ENCODE peak calls at places on chromosomes 7 and 10, in five cellular contexts. H is Kasumi-1, Y is GM12892, S is lower lobe of right lung, U is KBM-7. N is an unnamed sample.

GRCh38 chr10:61588770-61589211 is 73.9 kb upstream of the CABCOCO1 start:
- DNase-seq in H (no peak), Y (no peak), S (no peak), U (no peak), N (no peak)

GRCh38 chr7:45088821-45089313 is at the start of gene NACAD:
- DNase-seq in H (no peak), Y (no peak), S (no peak), U (no peak), N (no peak)

GRCh38 chr10:131230641-131231322 is 80.7 kb downstream of the TCERG1L start:
- DNase-seq in H (no peak), Y (no peak), S (peak; percentile 18), U (no peak), N (no peak)

GRCh38 chr7:479948-480499 is 39.6 kb downstream of the PDGFA start:
- DNase-seq in H (no peak), Y (no peak), S (no peak), U (no peak), N (no peak)

GRCh38 chr7:2530076-2530967 is 10.7 kb downstream of the LFNG start:
- DNase-seq in H (peak; percentile 63), Y (no peak), S (peak; percentile 78), U (peak; percentile 78), N (peak; percentile 52)

GRCh38 chr10:77269163-77269562 is 368.4 kb downstream of the KCNMA1 start:
- DNase-seq in H (no peak), Y (no peak), S (no peak), U (no peak), N (no peak)

GRCh38 chr7:102933763-102934162 is 21.0 kb downstream of the LRRC17 start:
- DNase-seq in H (no peak), Y (no peak), S (no peak), U (no peak), N (no peak)

GRCh38 chr10:117926491-117926890 is 120.2 kb downstream of the RAB11FIP2 start:
- DNase-seq in H (peak; percentile 3), Y (no peak), S (no peak), U (peak; percentile 23), N (no peak)

GRCh38 chr10:76026931-76027330 is 595.5 kb downstream of the LRMDA start:
- DNase-seq in H (no peak), Y (no peak), S (no peak), U (no peak), N (no peak)

GRCh38 chr7:116420003-116420402 is 79.5 kb upstream of the CAV2 start:
- DNase-seq in H (no peak), Y (no peak), S (no peak), U (no peak), N (no peak)

GRCh38 chr7:32214913-32215312 is 144.7 kb upstream of the PDE1C start:
- DNase-seq in H (no peak), Y (no peak), S (no peak), U (no peak), N (no peak)

GRCh38 chr7:117961235-117961634 is 88.0 kb upstream of the CTTNBP2 start:
- DNase-seq in H (no peak), Y (no peak), S (no peak), U (no peak), N (no peak)

GRCh38 chr10:60461688-60462087 is 72.0 kb upstream of the ANK3 start:
- DNase-seq in H (peak; percentile 93), Y (no peak), S (no peak), U (peak; percentile 56), N (no peak)

GRCh38 chr7:24245362-24245761 is 38.6 kb upstream of the NPY start:
- DNase-seq in H (no peak), Y (no peak), S (no peak), U (no peak), N (no peak)

GRCh38 chr7:23247602-23248335 is 1.2 kb downstream of the GPNMB start:
- DNase-seq in H (peak; percentile 90), Y (peak; percentile 33), S (peak; percentile 74), U (peak; percentile 76), N (no peak)

N was measured in NAMALWA.